ENCODE peak calls at places on chromosomes 11 and 22, in eight cellular contexts. One of them, this sample, is unnamed.

GRCh38 chr11:44880511-44880910 is 70.2 kb downstream of the TP53I11 start:
- DNase-seq in amygdala: no peak
- DNase-seq in aorta: no peak
- DNase-seq in EL: no peak
- DNase-seq in neural progenitor cell: no peak
- DNase-seq in activated CD8-positive, alpha-beta memory T cell treated with anti-CD3 and anti-CD28 coated beads, Interleukin-2, amount 50 U/mL, for 4 hours: no peak
- DNase-seq in heart left ventricle: no peak
- DNase-seq in right atrium auricular region: no peak
- DNase-seq in this sample: no peak

GRCh38 chr11:65381721-65382035 is 768 bp downstream of the SLC25A45 start:
- DNase-seq in heart left ventricle: peak; percentile 68
- DNase-seq in aorta: no peak
- DNase-seq in EL: peak; percentile 57
- DNase-seq in amygdala: no peak
- DNase-seq in neural progenitor cell: no peak
- DNase-seq in activated CD8-positive, alpha-beta memory T cell treated with anti-CD3 and anti-CD28 coated beads, Interleukin-2, amount 50 U/mL, for 4 hours: no peak
- DNase-seq in right atrium auricular region: peak; percentile 70
- DNase-seq in this sample: no peak

GRCh38 chr11:83819936-83820549 is 533.9 kb upstream of the CCDC90B start:
- DNase-seq in right atrium auricular region: no peak
- DNase-seq in amygdala: no peak
- DNase-seq in neural progenitor cell: peak; percentile 38
- DNase-seq in EL: peak; percentile 66
- DNase-seq in aorta: no peak
- DNase-seq in heart left ventricle: peak; percentile 16
- DNase-seq in activated CD8-positive, alpha-beta memory T cell treated with anti-CD3 and anti-CD28 coated beads, Interleukin-2, amount 50 U/mL, for 4 hours: no peak
- DNase-seq in this sample: peak; percentile 12

GRCh38 chr22:44936201-44936600 is 73.6 kb downstream of the PHF21B start:
- DNase-seq in aorta: no peak
- DNase-seq in heart left ventricle: no peak
- DNase-seq in amygdala: no peak
- DNase-seq in right atrium auricular region: no peak
- DNase-seq in neural progenitor cell: no peak
- DNase-seq in activated CD8-positive, alpha-beta memory T cell treated with anti-CD3 and anti-CD28 coated beads, Interleukin-2, amount 50 U/mL, for 4 hours: no peak
- DNase-seq in EL: no peak
- DNase-seq in this sample: no peak

GRCh38 chr11:81886406-81887075 is 847.1 kb downstream of the FAM181B start:
- DNase-seq in EL: no peak
- DNase-seq in heart left ventricle: no peak
- DNase-seq in amygdala: no peak
- DNase-seq in aorta: no peak
- DNase-seq in right atrium auricular region: no peak
- DNase-seq in neural progenitor cell: no peak
- DNase-seq in activated CD8-positive, alpha-beta memory T cell treated with anti-CD3 and anti-CD28 coated beads, Interleukin-2, amount 50 U/mL, for 4 hours: no peak
- DNase-seq in this sample: no peak

GRCh38 chr11:61627831-61628753 is 47.2 kb upstream of the SYT7 start:
- DNase-seq in activated CD8-positive, alpha-beta memory T cell treated with anti-CD3 and anti-CD28 coated beads, Interleukin-2, amount 50 U/mL, for 4 hours: peak; percentile 26
- DNase-seq in amygdala: no peak
- DNase-seq in right atrium auricular region: peak; percentile 67
- DNase-seq in aorta: peak; percentile 83
- DNase-seq in heart left ventricle: peak; percentile 72
- DNase-seq in neural progenitor cell: peak; percentile 86
- DNase-seq in EL: peak; percentile 79
- DNase-seq in this sample: peak; percentile 59

GRCh38 chr22:47408409-47408808 is 646.0 kb downstream of the TBC1D22A start:
- DNase-seq in heart left ventricle: no peak
- DNase-seq in amygdala: no peak
- DNase-seq in aorta: peak; percentile 15
- DNase-seq in right atrium auricular region: no peak
- DNase-seq in neural progenitor cell: no peak
- DNase-seq in activated CD8-positive, alpha-beta memory T cell treated with anti-CD3 and anti-CD28 coated beads, Interleukin-2, amount 50 U/mL, for 4 hours: no peak
- DNase-seq in EL: no peak
- DNase-seq in this sample: no peak

GRCh38 chr11:76610871-76611475 is 59.6 kb downstream of the LRRC32 start:
- DNase-seq in aorta: peak; percentile 70
- DNase-seq in neural progenitor cell: no peak
- DNase-seq in EL: no peak
- DNase-seq in right atrium auricular region: no peak
- DNase-seq in heart left ventricle: peak; percentile 69
- DNase-seq in activated CD8-positive, alpha-beta memory T cell treated with anti-CD3 and anti-CD28 coated beads, Interleukin-2, amount 50 U/mL, for 4 hours: peak; percentile 5
- DNase-seq in amygdala: no peak
- DNase-seq in this sample: no peak

GRCh38 chr11:72602250-72602904 is 71.8 kb downstream of the PDE2A start:
- DNase-seq in activated CD8-positive, alpha-beta memory T cell treated with anti-CD3 and anti-CD28 coated beads, Interleukin-2, amount 50 U/mL, for 4 hours: no peak
- DNase-seq in neural progenitor cell: no peak
- DNase-seq in aorta: no peak
- DNase-seq in amygdala: no peak
- DNase-seq in heart left ventricle: no peak
- DNase-seq in EL: no peak
- DNase-seq in right atrium auricular region: no peak
- DNase-seq in this sample: no peak

GRCh38 chr11:118622376-118623290 is 15.2 kb downstream of the PHLDB1 start:
- DNase-seq in amygdala: no peak
- DNase-seq in heart left ventricle: peak; percentile 68
- DNase-seq in neural progenitor cell: peak; percentile 49
- DNase-seq in right atrium auricular region: no peak
- DNase-seq in EL: peak; percentile 90
- DNase-seq in activated CD8-positive, alpha-beta memory T cell treated with anti-CD3 and anti-CD28 coated beads, Interleukin-2, amount 50 U/mL, for 4 hours: no peak
- DNase-seq in aorta: peak; percentile 88
- DNase-seq in this sample: no peak

GRCh38 chr11:34318111-34319037 is 39.4 kb downstream of the ABTB2 start:
- DNase-seq in EL: peak; percentile 59
- DNase-seq in aorta: no peak
- DNase-seq in activated CD8-positive, alpha-beta memory T cell treated with anti-CD3 and anti-CD28 coated beads, Interleukin-2, amount 50 U/mL, for 4 hours: no peak
- DNase-seq in right atrium auricular region: no peak
- DNase-seq in heart left ventricle: no peak
- DNase-seq in amygdala: no peak
- DNase-seq in neural progenitor cell: no peak
- DNase-seq in this sample: no peak

GRCh38 chr11:119470316-119471266 is 47.6 kb upstream of the THY1 start:
- DNase-seq in neural progenitor cell: no peak
- DNase-seq in right atrium auricular region: peak; percentile 54
- DNase-seq in activated CD8-positive, alpha-beta memory T cell treated with anti-CD3 and anti-CD28 coated beads, Interleukin-2, amount 50 U/mL, for 4 hours: no peak
- DNase-seq in amygdala: no peak
- DNase-seq in EL: peak; percentile 88
- DNase-seq in heart left ventricle: no peak
- DNase-seq in aorta: no peak
- DNase-seq in this sample: no peak

GRCh38 chr11:834371-835316 is 1.9 kb downstream of the CD151 start:
- DNase-seq in neural progenitor cell: no peak
- DNase-seq in heart left ventricle: peak; percentile 88
- DNase-seq in EL: peak; percentile 94
- DNase-seq in aorta: peak; percentile 96
- DNase-seq in amygdala: no peak
- DNase-seq in right atrium auricular region: peak; percentile 82
- DNase-seq in activated CD8-positive, alpha-beta memory T cell treated with anti-CD3 and anti-CD28 coated beads, Interleukin-2, amount 50 U/mL, for 4 hours: no peak
- DNase-seq in this sample: no peak

This sample was measured in GM13977.